ENCODE peak calls at places on chromosome 1, in nine cellular contexts. C, V, P, M, D, N, W, B and J are unnamed samples.

GRCh38 chr1:151372411-151372934 is at the start of gene SELENBP1:
- DNase-seq in D (peak; percentile 89), M (no peak), C (peak; percentile 79), W (peak; percentile 60), N (peak; percentile 83), P (no peak), B (peak; percentile 64), V (peak; percentile 72), J (no peak)

GRCh38 chr1:50420689-50421365 is 2.4 kb downstream of the DMRTA2 start:
- DNase-seq in V (no peak), D (no peak), N (no peak), W (no peak), M (no peak), C (peak; percentile 88), B (no peak), P (no peak), J (peak; percentile 32)

GRCh38 chr1:118783095-118783758 is 204.9 kb downstream of the TBX15 start:
- DNase-seq in N (no peak), M (no peak), P (no peak), C (peak; percentile 3), B (no peak), V (no peak), W (no peak), D (no peak), J (no peak)

GRCh38 chr1:19096036-19096833 is 113.8 kb downstream of the UBR4 start:
- DNase-seq in B (peak; percentile 55), D (no peak), P (peak; percentile 87), C (peak; percentile 48), W (peak; percentile 21), V (peak; percentile 37), N (no peak), M (no peak), J (no peak)

GRCh38 chr1:176669782-176670181 is 206.8 kb downstream of the PAPPA2 start:
- DNase-seq in N (no peak), D (no peak), B (no peak), C (no peak), P (no peak), W (no peak), V (no peak), M (no peak), J (no peak)

GRCh38 chr1:201361652-201362504 is 15.6 kb downstream of the TNNT2 start:
- DNase-seq in M (no peak), V (peak; percentile 68), W (peak; percentile 20), B (peak; percentile 26), P (no peak), D (peak; percentile 28), N (no peak), C (peak; percentile 99), J (peak; percentile 34)

GRCh38 chr1:78101514-78101913 is 55.7 kb downstream of the GIPC2 start:
- DNase-seq in N (no peak), V (peak; percentile 96), W (peak; percentile 99), P (peak; percentile 94), M (no peak), D (peak; percentile 93), C (no peak), B (peak; percentile 99), J (no peak)

GRCh38 chr1:64516301-64516700 is 46.4 kb downstream of the CACHD1 start:
- DNase-seq in B (no peak), P (no peak), D (no peak), C (no peak), M (no peak), V (peak; percentile 73), N (no peak), W (no peak), J (no peak)

GRCh38 chr1:156738407-156738806 is 2.5 kb downstream of the MRPL24 start:
- DNase-seq in N (no peak), B (no peak), M (no peak), P (no peak), V (no peak), W (no peak), C (no peak), D (no peak), J (no peak)

GRCh38 chr1:39205102-39205780 is 746 bp downstream of the MACF1 start:
- DNase-seq in V (peak; percentile 88), W (peak; percentile 81), B (peak; percentile 45), P (no peak), C (no peak), N (peak; percentile 43), M (no peak), D (peak; percentile 78), J (peak; percentile 52)

GRCh38 chr1:149885364-149886111 is 13.8 kb upstream of the BOLA1 start:
- DNase-seq in M (peak; percentile 60), N (peak; percentile 81), C (no peak), B (peak; percentile 87), P (no peak), V (peak; percentile 94), D (peak; percentile 78), W (peak; percentile 82), J (peak; percentile 68)

GRCh38 chr1:8598060-8598724 is 219.2 kb downstream of the RERE start:
- DNase-seq in C (no peak), V (peak; percentile 84), W (peak; percentile 36), P (peak; percentile 33), B (peak; percentile 76), M (no peak), N (peak; percentile 47), D (peak; percentile 76), J (no peak)

GRCh38 chr1:85295654-85296053 is 19.2 kb upstream of the BCL10 start:
- DNase-seq in C (no peak), W (peak; percentile 27), B (no peak), V (no peak), P (no peak), M (no peak), D (no peak), N (no peak), J (no peak)

GRCh38 chr1:85300140-85300539 is 23.7 kb upstream of the BCL10 start:
- DNase-seq in N (no peak), W (no peak), V (no peak), M (no peak), P (no peak), D (no peak), B (no peak), C (no peak), J (no peak)

GRCh38 chr1:85296980-85297379 is 20.5 kb upstream of the BCL10 start:
- DNase-seq in M (no peak), C (no peak), B (peak; percentile 28), D (no peak), P (no peak), W (peak; percentile 78), N (no peak), V (peak; percentile 67), J (no peak)

GRCh38 chr1:85297538-85297854 is 21.1 kb upstream of the BCL10 start:
- DNase-seq in M (no peak), D (no peak), P (no peak), V (no peak), W (no peak), B (no peak), N (no peak), C (no peak), J (no peak)

GRCh38 chr1:85297855-85298629 is 21.6 kb upstream of the BCL10 start:
- DNase-seq in D (peak; percentile 99), P (peak; percentile 97), C (no peak), M (no peak), N (no peak), B (peak; percentile 100), W (peak; percentile 99), V (peak; percentile 97), J (peak; percentile 86)
- H3K4me3 ChIP-seq in D (peak overlapping the region; percentile 28), P (no peak overlapping the region), C (no peak overlapping the region), M (no peak overlapping the region), N (no peak overlapping the region), B (no peak overlapping the region), W (no peak overlapping the region), V (peak overlapping the region; percentile 56), J (no peak overlapping the region)

GRCh38 chr1:109757936-109758786 is 5.6 kb downstream of the EPS8L3 start:
- DNase-seq in C (no peak), V (no peak), M (no peak), W (no peak), N (peak; percentile 5), B (no peak), P (no peak), D (no peak), J (no peak)

GRCh38 chr1:109762039-109762585 is 1.6 kb downstream of the EPS8L3 start:
- DNase-seq in D (no peak), P (no peak), W (no peak), V (no peak), M (no peak), N (peak; percentile 9), C (no peak), B (no peak), J (no peak)

GRCh38 chr1:109760581-109761226 is 3.0 kb downstream of the EPS8L3 start:
- DNase-seq in P (no peak), D (no peak), N (peak; percentile 8), W (no peak), B (no peak), M (no peak), C (no peak), V (no peak), J (no peak)

GRCh38 chr1:109761227-109762038 is 2.3 kb downstream of the EPS8L3 start:
- DNase-seq in N (peak; percentile 17), C (peak; percentile 51), B (no peak), V (no peak), W (no peak), P (no peak), M (no peak), D (peak; percentile 21), J (no peak)

GRCh38 chr1:109759513-109760334 is 4.0 kb downstream of the EPS8L3 start:
- DNase-seq in D (no peak), M (no peak), V (no peak), B (no peak), C (no peak), W (no peak), P (no peak), N (peak; percentile 10), J (no peak)
- H3K4me3 ChIP-seq in D (no peak overlapping the region), M (no peak overlapping the region), V (no peak overlapping the region), B (no peak overlapping the region), C (no peak overlapping the region), W (no peak overlapping the region), P (no peak overlapping the region), N (no peak overlapping the region), J (no peak overlapping the region)

DNA sequence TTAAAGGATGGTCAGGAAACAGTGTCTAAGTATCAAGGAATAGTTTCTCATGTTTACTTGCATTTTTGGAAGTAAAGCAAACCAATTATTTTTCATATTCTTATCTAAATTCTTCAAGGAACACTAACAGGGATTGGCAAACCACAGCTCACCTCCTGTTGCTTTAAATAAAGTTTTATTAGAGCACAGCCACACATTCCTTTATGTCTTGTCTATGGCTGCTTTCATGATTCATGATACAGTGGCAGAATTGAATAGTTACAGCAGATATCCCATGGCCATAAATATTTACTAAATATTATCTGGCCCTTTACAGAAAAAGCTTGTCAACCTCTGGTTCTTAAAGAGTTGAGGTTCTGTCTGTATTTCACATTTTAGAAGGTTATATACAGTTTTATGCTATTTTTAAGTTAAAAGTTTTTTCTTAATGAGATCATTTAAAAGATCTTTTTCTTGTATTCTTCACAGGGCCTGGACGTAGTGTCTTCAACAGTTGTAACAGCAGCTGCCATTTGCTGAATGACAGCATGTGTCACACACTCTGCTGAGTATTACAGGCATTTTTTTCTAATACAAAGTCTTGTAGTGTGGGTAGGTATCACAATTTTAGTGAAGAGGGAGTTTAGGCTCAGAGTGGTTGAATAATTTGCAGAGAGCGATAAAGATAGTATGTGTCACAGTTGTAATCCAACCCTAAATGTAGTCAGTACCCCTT is 2.6 kb downstream of the ZNF691 start:
- DNase-seq in V (no peak), B (no peak), M (no peak), W (no peak), N (no peak), C (no peak), D (no peak), P (no peak), J (no peak)
- H3K4me3 ChIP-seq in V (no peak overlapping the region), B (no peak overlapping the region), M (no peak overlapping the region), W (no peak overlapping the region), N (no peak overlapping the region), C (no peak overlapping the region), D (no peak overlapping the region), P (no peak overlapping the region), J (no peak overlapping the region)

GRCh38 chr1:40818264-40818961 is 34.8 kb downstream of the KCNQ4 start:
- DNase-seq in V (peak; percentile 59), C (peak; percentile 99), B (no peak), P (no peak), M (peak; percentile 84), D (no peak), W (peak; percentile 18), N (peak; percentile 37), J (peak; percentile 28)
- H3K4me3 ChIP-seq in V (peak overlapping the region; percentile 63), C (peak overlapping the region; percentile 74), B (no peak overlapping the region), P (no peak overlapping the region), M (peak overlapping the region; percentile 68), D (peak overlapping the region; percentile 48), W (no peak overlapping the region), N (peak overlapping the region; percentile 1), J (no peak overlapping the region)